ENCODE peak calls at places on chromosomes 5 and 9, in eight cellular contexts. Q is uterus, T is tibial nerve, S is heart right ventricle, L is pancreas, F is SK-N-SH, U is BE2C, E is left ventricle myocardium inferior. Y is an unnamed sample.

GRCh38 chr9:33329117-33329563 is 38.8 kb downstream of the NFX1 start:
- DNase-seq in L (peak; percentile 57), E (no peak), Q (peak; percentile 55), S (peak; percentile 60), F (no peak), T (peak; percentile 20), U (no peak), Y (peak; percentile 73)

GRCh38 chr9:34996905-34997279 is 7.3 kb downstream of the DNAJB5 start:
- DNase-seq in Q (no peak), F (no peak), L (no peak), T (no peak), E (no peak), S (no peak), U (no peak), Y (no peak)

GRCh38 chr5:143433680-143434079 is 30.2 kb upstream of the NR3C1 start:
- DNase-seq in L (no peak), U (no peak), Q (no peak), T (no peak), E (no peak), F (no peak), S (no peak), Y (no peak)

GRCh38 chr5:387491-388265 is 55.3 kb upstream of the EXOC3 start:
- DNase-seq in U (no peak), T (no peak), L (no peak), F (no peak), S (no peak), Q (no peak), E (no peak), Y (no peak)

GRCh38 chr5:141001854-141002666 is 35.8 kb downstream of the PCDHAC2 start:
- DNase-seq in U (peak; percentile 91), Q (peak; percentile 15), T (no peak), E (no peak), F (peak; percentile 77), L (peak; percentile 15), S (no peak), Y (no peak)

GRCh38 chr9:111052831-111053230 is 14.6 kb upstream of the LPAR1 start:
- DNase-seq in T (no peak), Q (no peak), L (no peak), S (no peak), F (no peak), U (no peak), E (no peak), Y (no peak)

GRCh38 chr5:115815693-115816225 is 700 bp downstream of the CDO1 start:
- DNase-seq in T (peak; percentile 37), L (no peak), Q (no peak), S (no peak), F (peak; percentile 67), E (peak; percentile 15), U (no peak), Y (peak; percentile 67)

GRCh38 chr5:16411741-16412455 is 53.7 kb downstream of the ZNF622 start:
- DNase-seq in L (no peak), F (no peak), S (no peak), Q (no peak), E (no peak), T (no peak), U (no peak), Y (no peak)

GRCh38 chr9:121427899-121428298 is 57.8 kb upstream of the STOM start:
- DNase-seq in L (no peak), F (no peak), E (no peak), U (no peak), Q (no peak), T (no peak), S (no peak), Y (no peak)

GRCh38 chr5:92886751-92887150 is 694.3 kb downstream of the NR2F1-AS1 start:
- DNase-seq in S (no peak), Q (no peak), U (no peak), T (no peak), E (no peak), L (no peak), F (no peak), Y (no peak)

GRCh38 chr9:110591526-110591925 is 12.0 kb upstream of the SVEP1 start:
- DNase-seq in T (no peak), E (no peak), L (no peak), F (no peak), Q (no peak), S (no peak), U (no peak), Y (no peak)

GRCh38 chr5:111680737-111681413 is 76.1 kb downstream of the NREP start:
- DNase-seq in E (peak; percentile 50), U (peak; percentile 78), L (peak; percentile 63), Q (peak; percentile 67), F (peak; percentile 63), S (peak; percentile 88), T (peak; percentile 81), Y (peak; percentile 68)

GRCh38 chr5:32365623-32366022 is 52.9 kb upstream of the MTMR12 start:
- DNase-seq in U (no peak), E (no peak), Q (no peak), T (no peak), F (no peak), S (no peak), L (no peak), Y (no peak)

GRCh38 chr9:37921546-37922300 is 17.8 kb upstream of the SLC25A51 start:
- DNase-seq in L (no peak), U (no peak), E (no peak), Q (no peak), T (no peak), F (no peak), S (no peak), Y (peak; percentile 43)
- H3K4me1 ChIP-seq in L (peaks cover 12% of the 10 kb centered on the region), U (peaks cover 20% of the 10 kb centered on the region), E (peaks cover 43% of the 10 kb centered on the region), Q (no peaks in the 10 kb centered on the region), T (peaks cover 24% of the 10 kb centered on the region), F (peaks cover 53% of the 10 kb centered on the region), S (peaks cover 12% of the 10 kb centered on the region), Y (no peaks in the 10 kb centered on the region)

GRCh38 chr5:151286246-151286645 is 17.3 kb downstream of the SLC36A3 start:
- DNase-seq in F (no peak), E (no peak), S (no peak), Q (no peak), L (no peak), U (no peak), T (no peak), Y (no peak)

GRCh38 chr5:151283120-151283825 is 20.3 kb downstream of the SLC36A3 start:
- DNase-seq in L (no peak), F (no peak), Q (no peak), S (no peak), T (no peak), U (no peak), E (no peak), Y (no peak)

GRCh38 chr5:151285683-151286082 is 17.9 kb downstream of the SLC36A3 start:
- DNase-seq in U (no peak), Q (no peak), F (no peak), S (no peak), L (no peak), E (no peak), T (no peak), Y (no peak)

GRCh38 chr5:151284392-151284967 is 19.1 kb downstream of the SLC36A3 start:
- DNase-seq in E (no peak), U (no peak), T (no peak), L (no peak), S (no peak), Q (no peak), F (no peak), Y (no peak)

DNA sequence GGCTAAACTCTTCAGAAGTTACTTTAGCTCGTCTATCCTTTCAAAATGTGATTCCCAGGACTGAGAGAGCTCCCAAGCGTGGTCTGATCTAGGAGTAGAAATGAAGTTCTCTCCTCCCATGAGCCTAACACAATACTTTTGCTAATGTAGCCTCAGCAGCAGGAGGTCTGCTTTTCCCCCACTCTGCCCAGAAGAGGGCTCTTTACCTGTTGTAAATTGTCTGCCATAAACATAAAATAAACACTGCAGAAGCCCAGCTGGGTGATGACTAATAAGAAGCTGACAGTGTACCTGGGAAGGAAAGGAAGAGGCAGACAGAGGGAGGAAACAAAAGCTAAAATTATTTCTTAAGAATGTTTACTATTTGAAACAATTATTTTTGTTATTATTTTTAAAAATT is 15.4 kb downstream of the SLC36A3 start:
- DNase-seq in Q (no peak), S (no peak), L (no peak), U (no peak), T (no peak), F (no peak), E (no peak), Y (no peak)
- TF ChIP-seq CTCF in Q (no peak), S (no peak), L (no peak), U (peak; percentile 8), T (no peak), F (no peak), E (no peak), Y (no peak)

GRCh38 chr5:98772415-98773213 is 849 bp upstream of the RGMB start:
- DNase-seq in Q (peak; percentile 67), L (peak; percentile 79), E (peak; percentile 68), S (peak; percentile 65), T (no peak), F (peak; percentile 70), U (peak; percentile 90), Y (peak; percentile 82)

GRCh38 chr5:98774192-98775046 is 956 bp downstream of the RGMB start:
- DNase-seq in E (peak; percentile 52), Q (peak; percentile 53), S (peak; percentile 55), F (peak; percentile 70), L (peak; percentile 69), T (peak; percentile 45), U (peak; percentile 77), Y (peak; percentile 57)

GRCh38 chr5:98771389-98772109 is 1.9 kb upstream of the RGMB start:
- DNase-seq in T (peak; percentile 94), U (peak; percentile 80), E (no peak), F (peak; percentile 75), Q (peak; percentile 36), S (peak; percentile 81), L (peak; percentile 74), Y (no peak)

GRCh38 chr5:98773464-98774191 is at the start of gene RGMB:
- DNase-seq in E (peak; percentile 98), S (peak; percentile 99), U (peak; percentile 100), Q (peak; percentile 97), F (peak; percentile 97), T (peak; percentile 95), L (peak; percentile 99), Y (peak; percentile 99)

DNA sequence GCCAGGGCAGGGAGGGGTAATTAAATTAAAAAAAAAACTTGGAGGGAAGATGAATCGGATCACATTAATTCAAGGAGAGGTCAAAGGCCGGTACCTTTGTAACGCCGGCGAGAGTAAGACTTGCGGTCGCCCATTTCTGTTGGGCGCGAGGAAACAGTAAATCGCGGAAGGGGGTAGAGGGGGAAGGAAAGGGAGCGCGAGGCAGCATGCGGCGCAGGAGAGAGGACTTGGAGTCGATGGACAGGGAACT is 324 bp upstream of the RGMB start:
- DNase-seq in F (no peak), S (no peak), U (no peak), T (no peak), E (no peak), L (no peak), Q (no peak), Y (no peak)
- H3K4me3 ChIP-seq in F (peak overlapping the region; percentile 83), S (peak overlapping the region; percentile 88), U (peak overlapping the region; percentile 85), T (peak overlapping the region; percentile 92), E (peak overlapping the region; percentile 91), L (peak overlapping the region; percentile 87), Q (peak overlapping the region; percentile 97), Y (peak overlapping the region; percentile 65)

DNA sequence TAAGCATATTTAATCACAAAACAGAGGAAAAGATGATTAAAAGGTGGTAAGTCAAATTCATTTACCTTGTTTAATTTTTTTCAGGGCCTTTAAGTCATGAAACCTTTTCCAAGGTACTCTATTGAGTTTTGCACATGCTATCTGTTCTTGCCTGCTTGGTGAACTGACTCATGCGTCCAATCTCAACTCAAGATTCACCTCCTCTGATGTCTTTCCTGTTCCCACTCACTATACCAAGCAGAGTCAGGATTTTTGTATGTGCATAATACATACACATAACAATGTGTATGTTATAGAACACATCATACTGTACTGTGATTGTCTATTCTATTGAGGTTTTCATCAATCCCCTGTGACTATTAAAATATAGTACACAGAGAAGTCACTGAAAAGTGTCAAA is 7.8 kb downstream of the TMEM167A start:
- DNase-seq in L (no peak), F (peak; percentile 4), T (no peak), Q (no peak), E (no peak), U (no peak), S (no peak), Y (no peak)
- H3K4me1 ChIP-seq in L (peaks cover 9% of the 10 kb centered on the region), F (peaks cover 11% of the 10 kb centered on the region), T (peaks cover 11% of the 10 kb centered on the region), Q (no peaks in the 10 kb centered on the region), E (peaks cover 73% of the 10 kb centered on the region), U (peaks cover 2% of the 10 kb centered on the region), S (peaks cover 20% of the 10 kb centered on the region), Y (peaks cover 64% of the 10 kb centered on the region)

Y was measured in tibial artery.